ENCODE peak calls at places on chromosomes 3 and 15, in four cellular contexts. X is GM12864, O is AG09319, U is T-helper 22 cell. Z is an unnamed sample.
A peak's percentile ranks its signal among the peaks of the same experiment; 100 is the strongest.

GRCh38 chr3:66037330-66037985 is 1.3 kb downstream of the MAGI1 start:
- DNase-seq in X (no peak), O (no peak), U (no peak), Z (peak; percentile 28)

GRCh38 chr15:33903661-33904060 is 64.6 kb upstream of the CHRM5 start:
- DNase-seq in X (no peak), O (no peak), U (no peak), Z (no peak)

GRCh38 chr3:46209751-46210470 is 1.8 kb upstream of the CCR1 start:
- DNase-seq in X (no peak), O (no peak), U (no peak), Z (no peak)

GRCh38 chr3:38627956-38628355 is 21.5 kb downstream of the SCN5A start:
- DNase-seq in X (no peak), O (no peak), U (no peak), Z (no peak)

GRCh38 chr15:31391687-31392671 is 65.3 kb downstream of the KLF13 start:
- DNase-seq in X (no peak), O (peak; percentile 59), U (peak; percentile 71), Z (peak; percentile 94)

GRCh38 chr3:159517105-159517504 is 471.5 kb upstream of the IL12A start:
- DNase-seq in X (no peak), O (no peak), U (no peak), Z (no peak)

GRCh38 chr3:48013288-48013980 is 2.8 kb downstream of the MAP4 start:
- DNase-seq in X (no peak), O (peak; percentile 25), U (no peak), Z (no peak)

GRCh38 chr3:128549283-128550112 is 56.5 kb upstream of the GATA2 start:
- DNase-seq in X (no peak), O (peak; percentile 58), U (no peak), Z (peak; percentile 56)

GRCh38 chr3:184953396-184953795 is 141.4 kb downstream of the VPS8 start:
- DNase-seq in X (no peak), O (no peak), U (no peak), Z (no peak)

GRCh38 chr15:34124656-34125055 is 22.8 kb downstream of the PGBD4 start:
- DNase-seq in X (no peak), O (no peak), U (no peak), Z (no peak)

GRCh38 chr3:177813322-177813721 is 616.0 kb upstream of the TBL1XR1 start:
- DNase-seq in X (no peak), O (no peak), U (no peak), Z (peak; percentile 71)

GRCh38 chr3:52477076-52477895 is 17.9 kb upstream of the STAB1 start:
- DNase-seq in X (no peak), O (no peak), U (no peak), Z (no peak)

GRCh38 chr15:50209804-50210203 is 27.8 kb downstream of the SLC27A2 start:
- DNase-seq in X (no peak), O (no peak), U (no peak), Z (no peak)

GRCh38 chr3:13583251-13584180 is 34.6 kb downstream of the FBLN2 start:
- DNase-seq in X (no peak), O (no peak), U (no peak), Z (no peak)

GRCh38 chr3:4514321-4514720 is 21.2 kb downstream of the ITPR1 start:
- DNase-seq in X (no peak), O (no peak), U (no peak), Z (no peak)

GRCh38 chr3:44020178-44020577 is 221.5 kb upstream of the TOPAZ1 start:
- DNase-seq in X (no peak), O (no peak), U (no peak), Z (no peak)

GRCh38 chr3:184565421-184566211 is 4.0 kb downstream of the EPHB3 start:
- DNase-seq in X (no peak), O (peak; percentile 69), U (no peak), Z (no peak)

GRCh38 chr3:13825821-13826220 is 54.0 kb downstream of the WNT7A start:
- DNase-seq in X (no peak), O (no peak), U (no peak), Z (no peak)

GRCh38 chr3:134460965-134461364 is 24.8 kb downstream of the ANAPC13 start:
- DNase-seq in X (no peak), O (peak; percentile 78), U (no peak), Z (no peak)

GRCh38 chr15:60590935-60591490 is 112.1 kb upstream of the ICE2 start:
- DNase-seq in X (no peak), O (no peak), U (no peak), Z (peak; percentile 80)

GRCh38 chr15:31270767-31271166 is 55.9 kb upstream of the KLF13 start:
- DNase-seq in X (no peak), O (no peak), U (no peak), Z (peak; percentile 19)

GRCh38 chr15:78837131-78837530 is 25.9 kb upstream of the ADAMTS7 start:
- DNase-seq in X (no peak), O (no peak), U (no peak), Z (no peak)

GRCh38 chr15:37360724-37361123 is 260.4 kb upstream of the MEIS2 start:
- DNase-seq in X (no peak), O (no peak), U (no peak), Z (no peak)

GRCh38 chr15:85618956-85619491 is 175.7 kb downstream of the KLHL25 start:
- DNase-seq in X (peak; percentile 19), O (peak; percentile 93), U (peak; percentile 58), Z (peak; percentile 87)

GRCh38 chr3:170585937-170586310 is at the start of gene SLC7A14:
- DNase-seq in X (no peak), O (no peak), U (no peak), Z (no peak)

GRCh38 chr15:85707519-85708338 is 87.0 kb downstream of the KLHL25 start:
- DNase-seq in X (no peak), O (no peak), U (no peak), Z (no peak)

GRCh38 chr3:69354948-69355347 is 30.9 kb downstream of the FRMD4B start:
- DNase-seq in X (no peak), O (no peak), U (no peak), Z (no peak)

GRCh38 chr3:40070816-40071215 is 238.7 kb upstream of the EIF1B start:
- DNase-seq in X (no peak), O (no peak), U (no peak), Z (no peak)